ENCODE peak calls at places on chromosomes 3 and 15, in eight cellular contexts. One of them, this sample, is unnamed.

GRCh38 chr15:46386356-46386755 is 751.5 kb downstream of the SQOR start:
- DNase-seq in CD8-positive, alpha-beta memory T cell: no peak
- DNase-seq in choroid plexus epithelial cell: no peak
- DNase-seq in nucleus accumbens: no peak
- DNase-seq in stimulated activated naive CD4-positive, alpha-beta T cell treated with Interleukin-2 at 50 U/mL for 16 hours: no peak
- DNase-seq in stimulated activated CD4-positive, alpha-beta T cell treated with anti-CD3 and anti-CD28 coated beads, Interleukin-1b, Interleukin-23, amount 100 ng/mL, for 48 hours: no peak
- DNase-seq in A172: no peak
- DNase-seq in PC-3: peak
- DNase-seq in this sample: no peak

GRCh38 chr3:30521156-30521555 is 85.2 kb upstream of the TGFBR2 start:
- DNase-seq in CD8-positive, alpha-beta memory T cell: no peak
- DNase-seq in choroid plexus epithelial cell: no peak
- DNase-seq in nucleus accumbens: no peak
- DNase-seq in stimulated activated naive CD4-positive, alpha-beta T cell treated with Interleukin-2 at 50 U/mL for 16 hours: no peak
- DNase-seq in stimulated activated CD4-positive, alpha-beta T cell treated with anti-CD3 and anti-CD28 coated beads, Interleukin-1b, Interleukin-23, amount 100 ng/mL, for 48 hours: no peak
- DNase-seq in A172: no peak
- DNase-seq in PC-3: no peak
- DNase-seq in this sample: no peak

GRCh38 chr15:99138491-99138982 is 33.7 kb downstream of the SYNM start:
- DNase-seq in CD8-positive, alpha-beta memory T cell: no peak
- DNase-seq in choroid plexus epithelial cell: no peak
- DNase-seq in nucleus accumbens: no peak
- DNase-seq in stimulated activated naive CD4-positive, alpha-beta T cell treated with Interleukin-2 at 50 U/mL for 16 hours: no peak
- DNase-seq in stimulated activated CD4-positive, alpha-beta T cell treated with anti-CD3 and anti-CD28 coated beads, Interleukin-1b, Interleukin-23, amount 100 ng/mL, for 48 hours: no peak
- DNase-seq in A172: no peak
- DNase-seq in PC-3: no peak
- DNase-seq in this sample: no peak

GRCh38 chr3:69161587-69162196 is 39.3 kb upstream of the LMOD3 start:
- DNase-seq in CD8-positive, alpha-beta memory T cell: peak
- DNase-seq in choroid plexus epithelial cell: peak
- DNase-seq in nucleus accumbens: peak
- DNase-seq in stimulated activated naive CD4-positive, alpha-beta T cell treated with Interleukin-2 at 50 U/mL for 16 hours: no peak
- DNase-seq in stimulated activated CD4-positive, alpha-beta T cell treated with anti-CD3 and anti-CD28 coated beads, Interleukin-1b, Interleukin-23, amount 100 ng/mL, for 48 hours: peak
- DNase-seq in A172: peak
- DNase-seq in PC-3: peak
- DNase-seq in this sample: no peak

GRCh38 chr3:59839810-59840515 is 790.1 kb upstream of the CFAP20DC start:
- DNase-seq in CD8-positive, alpha-beta memory T cell: no peak
- DNase-seq in choroid plexus epithelial cell: no peak
- DNase-seq in nucleus accumbens: no peak
- DNase-seq in stimulated activated naive CD4-positive, alpha-beta T cell treated with Interleukin-2 at 50 U/mL for 16 hours: no peak
- DNase-seq in stimulated activated CD4-positive, alpha-beta T cell treated with anti-CD3 and anti-CD28 coated beads, Interleukin-1b, Interleukin-23, amount 100 ng/mL, for 48 hours: peak
- DNase-seq in A172: no peak
- DNase-seq in PC-3: no peak
- DNase-seq in this sample: no peak

GRCh38 chr3:128493221-128494151 is 485 bp upstream of the GATA2 start:
- DNase-seq in CD8-positive, alpha-beta memory T cell: no peak
- DNase-seq in choroid plexus epithelial cell: no peak
- DNase-seq in nucleus accumbens: no peak
- DNase-seq in stimulated activated naive CD4-positive, alpha-beta T cell treated with Interleukin-2 at 50 U/mL for 16 hours: no peak
- DNase-seq in stimulated activated CD4-positive, alpha-beta T cell treated with anti-CD3 and anti-CD28 coated beads, Interleukin-1b, Interleukin-23, amount 100 ng/mL, for 48 hours: no peak
- DNase-seq in A172: no peak
- DNase-seq in PC-3: no peak
- DNase-seq in this sample: no peak

GRCh38 chr3:133568294-133569014 is 5.0 kb upstream of the CDV3 start:
- DNase-seq in CD8-positive, alpha-beta memory T cell: no peak
- DNase-seq in choroid plexus epithelial cell: peak
- DNase-seq in nucleus accumbens: no peak
- DNase-seq in stimulated activated naive CD4-positive, alpha-beta T cell treated with Interleukin-2 at 50 U/mL for 16 hours: no peak
- DNase-seq in stimulated activated CD4-positive, alpha-beta T cell treated with anti-CD3 and anti-CD28 coated beads, Interleukin-1b, Interleukin-23, amount 100 ng/mL, for 48 hours: no peak
- DNase-seq in A172: peak
- DNase-seq in PC-3: peak
- DNase-seq in this sample: no peak

GRCh38 chr15:75065467-75065850 is 42.1 kb downstream of the PPCDC start:
- DNase-seq in CD8-positive, alpha-beta memory T cell: no peak
- DNase-seq in choroid plexus epithelial cell: peak
- DNase-seq in nucleus accumbens: no peak
- DNase-seq in stimulated activated naive CD4-positive, alpha-beta T cell treated with Interleukin-2 at 50 U/mL for 16 hours: no peak
- DNase-seq in stimulated activated CD4-positive, alpha-beta T cell treated with anti-CD3 and anti-CD28 coated beads, Interleukin-1b, Interleukin-23, amount 100 ng/mL, for 48 hours: no peak
- DNase-seq in A172: no peak
- DNase-seq in PC-3: peak
- DNase-seq in this sample: no peak

GRCh38 chr15:64905941-64906340 is 5.8 kb upstream of the ANKDD1A start:
- DNase-seq in CD8-positive, alpha-beta memory T cell: no peak
- DNase-seq in choroid plexus epithelial cell: no peak
- DNase-seq in nucleus accumbens: no peak
- DNase-seq in stimulated activated naive CD4-positive, alpha-beta T cell treated with Interleukin-2 at 50 U/mL for 16 hours: no peak
- DNase-seq in stimulated activated CD4-positive, alpha-beta T cell treated with anti-CD3 and anti-CD28 coated beads, Interleukin-1b, Interleukin-23, amount 100 ng/mL, for 48 hours: no peak
- DNase-seq in A172: no peak
- DNase-seq in PC-3: no peak
- DNase-seq in this sample: no peak

GRCh38 chr15:41935566-41936020 is 36.8 kb downstream of the EHD4 start:
- DNase-seq in CD8-positive, alpha-beta memory T cell: no peak
- DNase-seq in choroid plexus epithelial cell: no peak
- DNase-seq in nucleus accumbens: no peak
- DNase-seq in stimulated activated naive CD4-positive, alpha-beta T cell treated with Interleukin-2 at 50 U/mL for 16 hours: no peak
- DNase-seq in stimulated activated CD4-positive, alpha-beta T cell treated with anti-CD3 and anti-CD28 coated beads, Interleukin-1b, Interleukin-23, amount 100 ng/mL, for 48 hours: peak
- DNase-seq in A172: no peak
- DNase-seq in PC-3: peak
- DNase-seq in this sample: no peak

GRCh38 chr3:184314700-184315505 is 497 bp downstream of the EIF4G1 start:
- DNase-seq in CD8-positive, alpha-beta memory T cell: peak
- DNase-seq in choroid plexus epithelial cell: peak
- DNase-seq in nucleus accumbens: peak
- DNase-seq in stimulated activated naive CD4-positive, alpha-beta T cell treated with Interleukin-2 at 50 U/mL for 16 hours: peak
- DNase-seq in stimulated activated CD4-positive, alpha-beta T cell treated with anti-CD3 and anti-CD28 coated beads, Interleukin-1b, Interleukin-23, amount 100 ng/mL, for 48 hours: peak
- DNase-seq in A172: no peak
- DNase-seq in PC-3: peak
- DNase-seq in this sample: peak

GRCh38 chr15:61879219-61879618 is 181.0 kb downstream of the VPS13C start:
- DNase-seq in CD8-positive, alpha-beta memory T cell: no peak
- DNase-seq in choroid plexus epithelial cell: peak
- DNase-seq in nucleus accumbens: no peak
- DNase-seq in stimulated activated naive CD4-positive, alpha-beta T cell treated with Interleukin-2 at 50 U/mL for 16 hours: no peak
- DNase-seq in stimulated activated CD4-positive, alpha-beta T cell treated with anti-CD3 and anti-CD28 coated beads, Interleukin-1b, Interleukin-23, amount 100 ng/mL, for 48 hours: no peak
- DNase-seq in A172: no peak
- DNase-seq in PC-3: peak
- DNase-seq in this sample: no peak

GRCh38 chr15:101447168-101447533 is 42.4 kb downstream of the PCSK6 start:
- DNase-seq in CD8-positive, alpha-beta memory T cell: no peak
- DNase-seq in choroid plexus epithelial cell: no peak
- DNase-seq in nucleus accumbens: no peak
- DNase-seq in stimulated activated naive CD4-positive, alpha-beta T cell treated with Interleukin-2 at 50 U/mL for 16 hours: no peak
- DNase-seq in stimulated activated CD4-positive, alpha-beta T cell treated with anti-CD3 and anti-CD28 coated beads, Interleukin-1b, Interleukin-23, amount 100 ng/mL, for 48 hours: no peak
- DNase-seq in A172: no peak
- DNase-seq in PC-3: no peak
- DNase-seq in this sample: no peak

GRCh38 chr3:186237915-186238314 is 124.1 kb downstream of the DGKG start:
- DNase-seq in CD8-positive, alpha-beta memory T cell: no peak
- DNase-seq in choroid plexus epithelial cell: no peak
- DNase-seq in nucleus accumbens: no peak
- DNase-seq in stimulated activated naive CD4-positive, alpha-beta T cell treated with Interleukin-2 at 50 U/mL for 16 hours: no peak
- DNase-seq in stimulated activated CD4-positive, alpha-beta T cell treated with anti-CD3 and anti-CD28 coated beads, Interleukin-1b, Interleukin-23, amount 100 ng/mL, for 48 hours: no peak
- DNase-seq in A172: no peak
- DNase-seq in PC-3: no peak
- DNase-seq in this sample: no peak

GRCh38 chr15:76065793-76066192 is 6.0 kb downstream of the TMEM266 start:
- DNase-seq in CD8-positive, alpha-beta memory T cell: no peak
- DNase-seq in choroid plexus epithelial cell: no peak
- DNase-seq in nucleus accumbens: no peak
- DNase-seq in stimulated activated naive CD4-positive, alpha-beta T cell treated with Interleukin-2 at 50 U/mL for 16 hours: no peak
- DNase-seq in stimulated activated CD4-positive, alpha-beta T cell treated with anti-CD3 and anti-CD28 coated beads, Interleukin-1b, Interleukin-23, amount 100 ng/mL, for 48 hours: no peak
- DNase-seq in A172: no peak
- DNase-seq in PC-3: no peak
- DNase-seq in this sample: no peak

GRCh38 chr3:133377396-133377795 is 22.5 kb upstream of the BFSP2 start:
- DNase-seq in CD8-positive, alpha-beta memory T cell: no peak
- DNase-seq in choroid plexus epithelial cell: peak
- DNase-seq in nucleus accumbens: peak
- DNase-seq in stimulated activated naive CD4-positive, alpha-beta T cell treated with Interleukin-2 at 50 U/mL for 16 hours: no peak
- DNase-seq in stimulated activated CD4-positive, alpha-beta T cell treated with anti-CD3 and anti-CD28 coated beads, Interleukin-1b, Interleukin-23, amount 100 ng/mL, for 48 hours: no peak
- DNase-seq in A172: peak
- DNase-seq in PC-3: peak
- DNase-seq in this sample: no peak

GRCh38 chr15:44394562-44394961 is 32.9 kb upstream of the CTDSPL2 start:
- DNase-seq in CD8-positive, alpha-beta memory T cell: no peak
- DNase-seq in choroid plexus epithelial cell: no peak
- DNase-seq in nucleus accumbens: no peak
- DNase-seq in stimulated activated naive CD4-positive, alpha-beta T cell treated with Interleukin-2 at 50 U/mL for 16 hours: no peak
- DNase-seq in stimulated activated CD4-positive, alpha-beta T cell treated with anti-CD3 and anti-CD28 coated beads, Interleukin-1b, Interleukin-23, amount 100 ng/mL, for 48 hours: no peak
- DNase-seq in A172: no peak
- DNase-seq in PC-3: no peak
- DNase-seq in this sample: no peak

GRCh38 chr3:17352620-17353019 is 389.8 kb downstream of the TBC1D5 start:
- DNase-seq in CD8-positive, alpha-beta memory T cell: no peak
- DNase-seq in choroid plexus epithelial cell: no peak
- DNase-seq in nucleus accumbens: no peak
- DNase-seq in stimulated activated naive CD4-positive, alpha-beta T cell treated with Interleukin-2 at 50 U/mL for 16 hours: no peak
- DNase-seq in stimulated activated CD4-positive, alpha-beta T cell treated with anti-CD3 and anti-CD28 coated beads, Interleukin-1b, Interleukin-23, amount 100 ng/mL, for 48 hours: no peak
- DNase-seq in A172: no peak
- DNase-seq in PC-3: no peak
- DNase-seq in this sample: no peak

GRCh38 chr3:99568936-99569335 is 69.5 kb upstream of the COL8A1 start:
- DNase-seq in CD8-positive, alpha-beta memory T cell: no peak
- DNase-seq in choroid plexus epithelial cell: no peak
- DNase-seq in nucleus accumbens: no peak
- DNase-seq in stimulated activated naive CD4-positive, alpha-beta T cell treated with Interleukin-2 at 50 U/mL for 16 hours: no peak
- DNase-seq in stimulated activated CD4-positive, alpha-beta T cell treated with anti-CD3 and anti-CD28 coated beads, Interleukin-1b, Interleukin-23, amount 100 ng/mL, for 48 hours: no peak
- DNase-seq in A172: no peak
- DNase-seq in PC-3: peak
- DNase-seq in this sample: no peak

GRCh38 chr3:110341047-110341446 is 730.6 kb upstream of the NECTIN3 start:
- DNase-seq in CD8-positive, alpha-beta memory T cell: no peak
- DNase-seq in choroid plexus epithelial cell: peak
- DNase-seq in nucleus accumbens: no peak
- DNase-seq in stimulated activated naive CD4-positive, alpha-beta T cell treated with Interleukin-2 at 50 U/mL for 16 hours: no peak
- DNase-seq in stimulated activated CD4-positive, alpha-beta T cell treated with anti-CD3 and anti-CD28 coated beads, Interleukin-1b, Interleukin-23, amount 100 ng/mL, for 48 hours: no peak
- DNase-seq in A172: no peak
- DNase-seq in PC-3: peak
- DNase-seq in this sample: no peak

GRCh38 chr3:33034601-33035000 is 62.3 kb downstream of the GLB1 start:
- DNase-seq in CD8-positive, alpha-beta memory T cell: no peak
- DNase-seq in choroid plexus epithelial cell: no peak
- DNase-seq in nucleus accumbens: no peak
- DNase-seq in stimulated activated naive CD4-positive, alpha-beta T cell treated with Interleukin-2 at 50 U/mL for 16 hours: no peak
- DNase-seq in stimulated activated CD4-positive, alpha-beta T cell treated with anti-CD3 and anti-CD28 coated beads, Interleukin-1b, Interleukin-23, amount 100 ng/mL, for 48 hours: no peak
- DNase-seq in A172: no peak
- DNase-seq in PC-3: no peak
- DNase-seq in this sample: no peak

GRCh38 chr15:98850991-98851776 is 156.4 kb downstream of the PGPEP1L start:
- DNase-seq in CD8-positive, alpha-beta memory T cell: peak
- DNase-seq in choroid plexus epithelial cell: peak
- DNase-seq in nucleus accumbens: peak
- DNase-seq in stimulated activated naive CD4-positive, alpha-beta T cell treated with Interleukin-2 at 50 U/mL for 16 hours: peak
- DNase-seq in stimulated activated CD4-positive, alpha-beta T cell treated with anti-CD3 and anti-CD28 coated beads, Interleukin-1b, Interleukin-23, amount 100 ng/mL, for 48 hours: peak
- DNase-seq in A172: peak
- DNase-seq in PC-3: peak
- DNase-seq in this sample: peak

GRCh38 chr3:197809356-197810020 is 18.4 kb downstream of the LRCH3 start:
- DNase-seq in CD8-positive, alpha-beta memory T cell: no peak
- DNase-seq in choroid plexus epithelial cell: peak
- DNase-seq in nucleus accumbens: no peak
- DNase-seq in stimulated activated naive CD4-positive, alpha-beta T cell treated with Interleukin-2 at 50 U/mL for 16 hours: no peak
- DNase-seq in stimulated activated CD4-positive, alpha-beta T cell treated with anti-CD3 and anti-CD28 coated beads, Interleukin-1b, Interleukin-23, amount 100 ng/mL, for 48 hours: no peak
- DNase-seq in A172: peak
- DNase-seq in PC-3: no peak
- DNase-seq in this sample: no peak

GRCh38 chr3:5497497-5497896 is 310.0 kb downstream of the EDEM1 start:
- DNase-seq in CD8-positive, alpha-beta memory T cell: no peak
- DNase-seq in choroid plexus epithelial cell: no peak
- DNase-seq in nucleus accumbens: no peak
- DNase-seq in stimulated activated naive CD4-positive, alpha-beta T cell treated with Interleukin-2 at 50 U/mL for 16 hours: no peak
- DNase-seq in stimulated activated CD4-positive, alpha-beta T cell treated with anti-CD3 and anti-CD28 coated beads, Interleukin-1b, Interleukin-23, amount 100 ng/mL, for 48 hours: no peak
- DNase-seq in A172: no peak
- DNase-seq in PC-3: no peak
- DNase-seq in this sample: no peak

GRCh38 chr3:118981494-118982134 is 53.0 kb downstream of the IGSF11 start:
- DNase-seq in CD8-positive, alpha-beta memory T cell: no peak
- DNase-seq in choroid plexus epithelial cell: no peak
- DNase-seq in nucleus accumbens: no peak
- DNase-seq in stimulated activated naive CD4-positive, alpha-beta T cell treated with Interleukin-2 at 50 U/mL for 16 hours: no peak
- DNase-seq in stimulated activated CD4-positive, alpha-beta T cell treated with anti-CD3 and anti-CD28 coated beads, Interleukin-1b, Interleukin-23, amount 100 ng/mL, for 48 hours: no peak
- DNase-seq in A172: no peak
- DNase-seq in PC-3: no peak
- DNase-seq in this sample: no peak

GRCh38 chr3:156648086-156648485 is 26.3 kb upstream of the TIPARP start:
- DNase-seq in CD8-positive, alpha-beta memory T cell: no peak
- DNase-seq in choroid plexus epithelial cell: peak
- DNase-seq in nucleus accumbens: no peak
- DNase-seq in stimulated activated naive CD4-positive, alpha-beta T cell treated with Interleukin-2 at 50 U/mL for 16 hours: no peak
- DNase-seq in stimulated activated CD4-positive, alpha-beta T cell treated with anti-CD3 and anti-CD28 coated beads, Interleukin-1b, Interleukin-23, amount 100 ng/mL, for 48 hours: no peak
- DNase-seq in A172: no peak
- DNase-seq in PC-3: no peak
- DNase-seq in this sample: no peak

GRCh38 chr3:114645392-114645791 is 351.6 kb downstream of the TIGIT start:
- DNase-seq in CD8-positive, alpha-beta memory T cell: no peak
- DNase-seq in choroid plexus epithelial cell: no peak
- DNase-seq in nucleus accumbens: no peak
- DNase-seq in stimulated activated naive CD4-positive, alpha-beta T cell treated with Interleukin-2 at 50 U/mL for 16 hours: no peak
- DNase-seq in stimulated activated CD4-positive, alpha-beta T cell treated with anti-CD3 and anti-CD28 coated beads, Interleukin-1b, Interleukin-23, amount 100 ng/mL, for 48 hours: no peak
- DNase-seq in A172: no peak
- DNase-seq in PC-3: no peak
- DNase-seq in this sample: no peak

GRCh38 chr3:119308355-119308754 is 14.2 kb downstream of the ARHGAP31 start:
- DNase-seq in CD8-positive, alpha-beta memory T cell: no peak
- DNase-seq in choroid plexus epithelial cell: no peak
- DNase-seq in nucleus accumbens: no peak
- DNase-seq in stimulated activated naive CD4-positive, alpha-beta T cell treated with Interleukin-2 at 50 U/mL for 16 hours: no peak
- DNase-seq in stimulated activated CD4-positive, alpha-beta T cell treated with anti-CD3 and anti-CD28 coated beads, Interleukin-1b, Interleukin-23, amount 100 ng/mL, for 48 hours: no peak
- DNase-seq in A172: no peak
- DNase-seq in PC-3: no peak
- DNase-seq in this sample: no peak

GRCh38 chr3:127791221-127791913 is 30.9 kb downstream of the MGLL start:
- DNase-seq in CD8-positive, alpha-beta memory T cell: no peak
- DNase-seq in choroid plexus epithelial cell: peak
- DNase-seq in nucleus accumbens: no peak
- DNase-seq in stimulated activated naive CD4-positive, alpha-beta T cell treated with Interleukin-2 at 50 U/mL for 16 hours: no peak
- DNase-seq in stimulated activated CD4-positive, alpha-beta T cell treated with anti-CD3 and anti-CD28 coated beads, Interleukin-1b, Interleukin-23, amount 100 ng/mL, for 48 hours: no peak
- DNase-seq in A172: peak
- DNase-seq in PC-3: peak
- DNase-seq in this sample: no peak

This sample was measured in T-helper 9 cell.